ENCODE peak calls at places on chromosome 14, in six cellular contexts. Y is activated naive CD8-positive, alpha-beta T cell treated with anti-CD3 and anti-CD28 coated beads for 36 hours; H is stimulated activated CD4-positive, alpha-beta T cell treated with anti-CD3 and anti-CD28 coated beads, Interleukin-15, amount 100 ng/mL, for 24 hours; W is skeletal muscle cell; P is activated naive CD4-positive, alpha-beta T cell treated with anti-CD3 and anti-CD28 coated beads for 36 hours; Q is cardiac muscle cell. R is an unnamed sample.

GRCh38 chr14:41925409-41925808 is 318.7 kb downstream of the LRFN5 start:
- DNase-seq in P (no peak), H (no peak), W (peak), Q (peak), Y (no peak), R (no peak)

GRCh38 chr14:94542111-94542810 is 19.0 kb upstream of the SERPINA4 start:
- DNase-seq in Y (no peak), H (no peak), W (no peak), P (no peak), Q (no peak), R (no peak)

GRCh38 chr14:59707778-59708635 is 131.4 kb upstream of the CCDC175 start:
- DNase-seq in Y (no peak), P (no peak), H (no peak), W (no peak), Q (no peak), R (no peak)

GRCh38 chr14:77124345-77125274 is 17.0 kb downstream of the ZDHHC22 start:
- DNase-seq in P (peak), W (no peak), Q (peak), Y (peak), H (peak), R (peak)

GRCh38 chr14:37969511-37969979 is 238.2 kb upstream of the SSTR1 start:
- DNase-seq in W (no peak), P (no peak), Q (no peak), Y (no peak), H (no peak), R (no peak)

GRCh38 chr14:31855262-31855661 is 221.8 kb upstream of the ARHGAP5 start:
- DNase-seq in Q (no peak), P (no peak), W (no peak), Y (no peak), H (no peak), R (no peak)

GRCh38 chr14:22850944-22851790 is 14.8 kb downstream of the MMP14 start:
- DNase-seq in Y (no peak), H (peak), Q (no peak), P (peak), W (peak), R (no peak)

GRCh38 chr14:61381589-61381988 is 60.2 kb downstream of the PRKCH start:
- DNase-seq in P (no peak), Q (no peak), Y (peak), W (no peak), H (peak), R (no peak)

GRCh38 chr14:35374273-35374681 is 30.3 kb downstream of the NFKBIA start:
- DNase-seq in H (no peak), P (no peak), W (peak), Q (no peak), Y (no peak), R (no peak)

GRCh38 chr14:99561827-99562226 is 42.2 kb downstream of the CCDC85C start:
- DNase-seq in Y (no peak), Q (no peak), W (no peak), H (no peak), P (no peak), R (no peak)

GRCh38 chr14:105140581-105140980 is 28.0 kb downstream of the JAG2 start:
- DNase-seq in H (no peak), P (no peak), Q (no peak), Y (no peak), W (no peak), R (no peak)

GRCh38 chr14:40983604-40984003 is 623.1 kb upstream of the LRFN5 start:
- DNase-seq in W (no peak), H (no peak), P (no peak), Y (no peak), Q (no peak), R (no peak)

GRCh38 chr14:59474172-59474571 is 9.0 kb upstream of the GPR135 start:
- DNase-seq in H (no peak), Q (no peak), P (no peak), Y (no peak), W (no peak), R (no peak)

GRCh38 chr14:37546621-37547447 is 48.2 kb downstream of the FOXA1 start:
- DNase-seq in H (no peak), Q (peak), W (peak), Y (no peak), P (no peak), R (no peak)

GRCh38 chr14:39614292-39614923 is 182.2 kb upstream of the FBXO33 start:
- DNase-seq in Q (no peak), P (no peak), Y (no peak), H (no peak), W (no peak), R (no peak)

GRCh38 chr14:23066855-23067744 is 9.8 kb upstream of the CDH24 start:
- DNase-seq in P (no peak), Y (no peak), W (no peak), Q (no peak), H (no peak), R (no peak)

GRCh38 chr14:53663709-53664108 is 292.9 kb downstream of the BMP4 start:
- DNase-seq in H (no peak), P (no peak), Q (peak), Y (no peak), W (no peak), R (no peak)

GRCh38 chr14:20855652-20856291 is 35.4 kb upstream of the RNASE3 start:
- DNase-seq in Q (peak), Y (peak), H (peak), P (peak), W (peak), R (peak)

GRCh38 chr14:95440951-95441350 is 75.5 kb downstream of the SYNE3 start:
- DNase-seq in P (no peak), Y (no peak), W (no peak), Q (no peak), H (no peak), R (no peak)

GRCh38 chr14:34237098-34237497 is 224.9 kb downstream of the SPTSSA start:
- DNase-seq in H (no peak), W (no peak), Q (no peak), Y (no peak), P (no peak), R (no peak)

GRCh38 chr14:105918496-105919262 is 392.3 kb downstream of the TMEM121 start:
- DNase-seq in W (no peak), Y (no peak), H (no peak), Q (no peak), P (no peak), R (no peak)

GRCh38 chr14:58060077-58060476 is 91.9 kb downstream of the ARMH4 start:
- DNase-seq in P (no peak), W (no peak), Y (no peak), Q (no peak), H (no peak), R (no peak)

R was measured in NCI-H2227 treated with DMSO at 0.1 percent for 48 hours.